ENCODE peak calls at places on chromosomes 3 and 15, in six cellular contexts. K, J, U, F, Z and C are unnamed samples.

GRCh38 chr3:21326704-21327103 is 424.3 kb downstream of the ZNF385D start:
- DNase-seq in F (no peak), Z (no peak), U (no peak), K (no peak), J (no peak), C (no peak)

GRCh38 chr15:91152896-91153581 is 53.0 kb downstream of the SV2B start:
- DNase-seq in J (no peak), K (no peak), Z (no peak), F (no peak), U (no peak), C (no peak)

GRCh38 chr15:65791335-65792129 is 561 bp downstream of the DENND4A start:
- DNase-seq in U (peak), F (peak), K (no peak), Z (no peak), J (peak), C (no peak)

GRCh38 chr15:41987925-41988275 is 15.5 kb upstream of the EHD4 start:
- DNase-seq in J (no peak), K (no peak), U (no peak), Z (no peak), F (no peak), C (no peak)

GRCh38 chr3:32200490-32200889 is 38.0 kb upstream of the CMTM8 start:
- DNase-seq in U (no peak), Z (no peak), K (no peak), J (no peak), F (no peak), C (no peak)

GRCh38 chr3:184354121-184354728 is 7.2 kb downstream of the CLCN2 start:
- DNase-seq in Z (no peak), K (peak), U (peak), F (peak), J (peak), C (no peak)

GRCh38 chr3:73365756-73366397 is 258.9 kb downstream of the PDZRN3 start:
- DNase-seq in Z (no peak), J (no peak), F (no peak), K (no peak), U (no peak), C (no peak)

GRCh38 chr15:101538996-101539395 is 49.5 kb upstream of the PCSK6 start:
- DNase-seq in K (no peak), J (no peak), U (no peak), F (no peak), Z (no peak), C (no peak)

DNA sequence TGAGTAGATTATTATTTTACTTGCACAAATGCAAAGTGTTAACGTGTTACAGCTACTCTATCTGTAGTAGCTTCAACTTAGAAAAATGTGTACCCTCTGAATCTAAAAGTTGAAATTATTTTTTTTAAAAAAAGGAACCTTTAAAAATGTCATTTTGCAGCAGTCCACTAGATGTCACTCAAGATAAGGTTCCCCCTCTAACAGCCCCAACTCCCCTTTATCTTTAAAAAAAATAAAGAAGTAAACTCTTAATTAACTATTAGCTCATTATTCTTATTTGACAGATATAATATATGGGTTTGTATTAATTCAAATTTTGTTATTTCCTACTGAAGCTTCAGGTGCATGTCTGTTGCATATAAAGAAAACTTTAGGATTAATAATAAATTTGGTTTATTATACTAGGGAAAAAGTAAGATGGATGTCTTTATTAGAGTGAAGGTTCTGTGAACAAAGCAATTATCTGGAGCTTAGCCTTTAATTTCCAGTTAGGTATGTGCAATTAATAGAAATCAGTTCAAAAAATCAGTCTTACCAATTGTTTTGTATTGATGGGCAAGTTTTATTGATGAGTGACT is 288.5 kb downstream of the VGLL3 start:
- DNase-seq in F (no peak), U (no peak), Z (no peak), K (peak), J (no peak), C (no peak)
- TF ChIP-seq GABPA in F (no peak), U (no peak), Z (no peak), K (no peak), J (no peak), C (no peak)

GRCh38 chr3:192851821-192852352 is 65.8 kb downstream of the MB21D2 start:
- DNase-seq in Z (no peak), K (peak), J (peak), U (peak), F (no peak), C (no peak)
- TF ChIP-seq GABPA in Z (no peak), K (no peak), J (no peak), U (no peak), F (no peak), C (no peak)

DNA sequence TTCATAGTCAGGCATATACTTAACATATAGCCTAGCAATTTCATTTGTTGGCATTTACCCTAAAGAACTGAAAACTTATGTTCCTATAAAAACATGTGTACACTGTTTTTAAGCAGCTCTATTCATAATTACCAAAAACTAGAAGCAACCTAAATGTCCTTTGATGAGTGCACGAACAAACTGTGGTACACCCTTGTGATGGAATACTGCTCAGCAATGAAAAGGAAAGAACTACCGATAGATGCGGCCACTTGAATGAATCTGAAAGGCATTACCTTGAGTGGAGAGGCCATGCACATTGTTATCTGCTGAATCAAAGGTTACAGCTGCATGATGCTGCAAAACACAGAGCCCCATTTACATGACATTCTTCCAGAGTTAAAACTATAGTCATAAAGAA is 44.7 kb downstream of the CFAP92 start:
- DNase-seq in J (no peak), F (no peak), Z (no peak), K (no peak), U (no peak), C (no peak)
- TF ChIP-seq GABPA in J (no peak), F (no peak), Z (no peak), K (no peak), U (no peak), C (no peak)

DNA sequence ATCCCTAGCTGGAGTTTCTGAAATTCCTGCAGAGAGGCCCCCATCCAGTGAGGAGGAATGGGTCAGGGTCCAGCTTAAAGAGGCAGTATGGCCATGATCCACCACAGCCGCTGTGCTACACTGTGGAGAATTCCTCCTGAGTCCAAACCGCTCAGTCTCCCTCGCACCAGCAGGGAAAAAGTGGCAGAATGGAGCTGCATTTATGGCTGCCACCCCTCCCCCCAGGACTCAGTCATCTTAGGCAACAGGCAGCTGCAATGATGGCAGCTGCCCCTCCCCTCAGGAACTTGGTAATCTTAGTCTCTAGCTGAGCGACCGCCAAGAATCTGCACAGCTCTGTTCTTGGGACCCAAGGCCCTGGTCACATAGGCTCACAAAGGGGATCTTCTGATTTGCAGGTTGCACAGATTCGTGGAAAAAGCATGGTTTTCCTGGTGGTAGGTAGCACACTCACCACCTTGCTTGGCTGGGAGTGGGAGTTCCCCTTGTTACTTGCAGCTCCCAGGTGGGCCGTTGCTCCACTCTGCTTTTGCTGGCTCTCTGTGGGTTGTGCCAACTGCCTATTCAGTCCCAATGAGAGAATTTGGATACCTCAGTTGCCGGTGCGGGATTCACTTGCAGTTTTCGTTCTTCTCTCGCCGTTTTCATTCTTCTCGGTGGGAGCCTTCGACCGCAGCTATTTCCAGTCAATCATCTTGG is 204.1 kb downstream of the STXBP5L start:
- DNase-seq in F (peak), J (peak), K (no peak), Z (no peak), U (no peak), C (peak)
- TF ChIP-seq GABPA in F (no peak), J (no peak), K (no peak), Z (no peak), U (no peak), C (no peak)

GRCh38 chr3:177961784-177962183 is 574.5 kb upstream of the KCNMB2 start:
- DNase-seq in J (no peak), K (no peak), Z (no peak), F (no peak), U (no peak), C (no peak)
- TF ChIP-seq GABPA in J (no peak), K (no peak), Z (no peak), F (no peak), U (no peak), C (no peak)